ENCODE peak calls at places on chromosome 10, in eight cellular contexts. O is colonic mucosa; V is neural progenitor cell; J is psoas muscle; G is kidney; U is Panc1; Q is tibial artery; H is CD8-positive, alpha-beta T cell. Y is an unnamed sample.

GRCh38 chr10:100996678-100997363 is 2.8 kb upstream of the LZTS2 start:
- DNase-seq in O (peak; percentile 49), V (peak; percentile 80), J (no peak), G (peak; percentile 85), U (no peak), Q (no peak), H (peak; percentile 36), Y (peak; percentile 92)

GRCh38 chr10:75650648-75651047 is 219.2 kb downstream of the LRMDA start:
- DNase-seq in O (no peak), V (no peak), J (no peak), G (no peak), U (no peak), Q (no peak), H (no peak), Y (no peak)

GRCh38 chr10:63554666-63555065 is 33.5 kb downstream of the REEP3 start:
- DNase-seq in O (no peak), V (no peak), J (no peak), G (no peak), U (no peak), Q (no peak), H (peak; percentile 63), Y (no peak)

GRCh38 chr10:106566871-106567270 is 597.6 kb downstream of the SORCS1 start:
- DNase-seq in O (no peak), V (no peak), J (no peak), G (no peak), U (no peak), Q (no peak), H (no peak), Y (no peak)

GRCh38 chr10:43202224-43202656 is 64.0 kb downstream of the CSGALNACT2 start:
- DNase-seq in O (peak; percentile 44), V (peak; percentile 75), J (no peak), G (peak; percentile 82), U (no peak), Q (peak; percentile 67), H (peak; percentile 53), Y (peak; percentile 88)

GRCh38 chr10:77972148-77972547 is 45.6 kb upstream of the DLG5 start:
- DNase-seq in O (no peak), V (no peak), J (no peak), G (no peak), U (no peak), Q (peak; percentile 49), H (no peak), Y (no peak)

GRCh38 chr10:88385601-88386203 is 197.4 kb downstream of the RNLS start:
- DNase-seq in O (peak; percentile 97), V (no peak), J (peak; percentile 13), G (peak; percentile 93), U (no peak), Q (peak; percentile 66), H (peak; percentile 57), Y (no peak)

GRCh38 chr10:11297136-11297535 is 279.5 kb downstream of the CELF2 start:
- DNase-seq in O (no peak), V (no peak), J (no peak), G (no peak), U (no peak), Q (no peak), H (no peak), Y (no peak)

GRCh38 chr10:103929396-103929921 is 11.5 kb upstream of the STN1 start:
- DNase-seq in O (no peak), V (no peak), J (no peak), G (no peak), U (no peak), Q (no peak), H (no peak), Y (no peak)

GRCh38 chr10:20893297-20893696 is 3.8 kb downstream of the NEBL start:
- DNase-seq in O (no peak), V (no peak), J (no peak), G (no peak), U (no peak), Q (no peak), H (no peak), Y (no peak)
- H3K4me1 ChIP-seq in O (no peaks in the 10 kb centered on the region), V (peaks cover 13% of the 10 kb centered on the region), J (no peaks in the 10 kb centered on the region), G (no peaks in the 10 kb centered on the region), U (no peaks in the 10 kb centered on the region), Q (no peaks in the 10 kb centered on the region), H (no peaks in the 10 kb centered on the region), Y (peaks cover 27% of the 10 kb centered on the region)

GRCh38 chr10:27911006-27911405 is 87.9 kb downstream of the ODAD2 start:
- DNase-seq in O (no peak), V (no peak), J (no peak), G (no peak), U (no peak), Q (no peak), H (no peak), Y (no peak)

GRCh38 chr10:27908231-27908630 is 90.6 kb downstream of the ODAD2 start:
- DNase-seq in O (no peak), V (no peak), J (no peak), G (no peak), U (no peak), Q (no peak), H (no peak), Y (no peak)

GRCh38 chr10:27914888-27915287 is 84.0 kb downstream of the ODAD2 start:
- DNase-seq in O (no peak), V (no peak), J (no peak), G (no peak), U (no peak), Q (no peak), H (no peak), Y (no peak)

GRCh38 chr10:27912241-27912640 is 86.6 kb downstream of the ODAD2 start:
- DNase-seq in O (no peak), V (no peak), J (no peak), G (no peak), U (no peak), Q (no peak), H (no peak), Y (no peak)

DNA sequence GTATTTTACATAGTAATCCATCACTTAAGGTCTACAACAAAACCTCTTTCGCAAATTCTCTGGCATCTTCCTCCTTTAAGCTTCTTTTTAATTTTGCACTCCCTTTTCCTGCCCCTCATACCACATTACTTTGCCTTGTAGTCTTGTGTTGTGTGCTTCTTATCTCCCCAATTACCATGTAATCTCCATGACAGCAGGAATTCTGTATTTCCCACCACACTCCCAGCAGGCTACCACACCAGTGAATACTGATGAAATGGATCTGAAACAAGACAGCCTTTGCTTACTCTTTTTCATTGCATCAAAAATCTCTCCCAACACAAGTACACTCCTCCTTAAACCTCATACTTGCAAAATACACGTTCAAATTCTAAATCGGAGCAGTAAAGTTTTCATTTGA is 87.2 kb downstream of the ODAD2 start:
- DNase-seq in O (no peak), V (peak; percentile 51), J (no peak), G (no peak), U (no peak), Q (no peak), H (no peak), Y (peak; percentile 87)
- H3K27ac ChIP-seq in O (no peak overlapping the region), V (no peak overlapping the region), J (no peak overlapping the region), G (no peak overlapping the region), U (no peak overlapping the region), Q (no peak overlapping the region), H (no peak overlapping the region), Y (no peak overlapping the region)

DNA sequence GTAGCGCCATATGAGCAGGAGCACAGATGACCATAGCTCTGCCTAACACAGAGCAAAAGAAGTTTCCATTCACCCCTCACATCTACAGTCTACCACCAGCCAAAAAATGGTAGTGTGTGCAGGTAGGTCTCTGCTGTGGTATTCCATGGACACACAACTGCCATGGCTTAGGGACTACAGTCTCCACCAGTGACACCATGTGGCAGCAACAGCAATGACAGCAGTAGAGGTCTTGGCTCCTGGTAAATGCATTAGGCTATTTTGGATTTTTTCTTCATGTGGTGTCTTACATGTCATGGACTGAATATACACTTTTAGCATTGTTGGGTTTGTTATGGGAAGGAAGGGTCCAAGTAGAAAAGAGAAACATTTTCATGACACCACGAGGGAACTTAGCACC is 70.1 kb upstream of the CABCOCO1 start:
- DNase-seq in O (no peak), V (peak; percentile 48), J (no peak), G (no peak), U (no peak), Q (no peak), H (no peak), Y (peak; percentile 68)
- TF ChIP-seq CTCF in O (no peak), V (peak; percentile 62), J (no peak), G (peak; percentile 31), U (peak; percentile 54), Q (no peak), H (no peak), Y (peak; percentile 81)

DNA sequence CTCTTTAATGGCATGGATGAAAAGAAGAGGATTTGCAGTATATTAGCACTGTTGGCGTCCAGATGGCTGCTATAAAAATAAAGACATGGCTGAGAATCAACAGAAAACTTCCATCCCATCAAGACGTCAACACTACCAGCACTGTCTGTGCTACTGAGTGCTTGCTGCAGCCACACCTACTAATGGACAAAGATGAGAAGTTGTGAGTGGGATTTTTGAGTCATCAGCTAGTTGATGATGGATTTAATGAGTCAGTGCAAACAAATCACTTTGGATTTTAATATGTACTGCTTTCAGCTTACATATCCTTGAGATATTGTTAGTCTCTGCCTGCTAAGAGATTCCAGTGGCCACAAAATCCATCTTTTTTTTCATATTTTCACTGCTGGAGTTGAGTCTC is 631.0 kb upstream of the ANKRD30A start:
- DNase-seq in O (no peak), V (no peak), J (no peak), G (no peak), U (peak; percentile 66), Q (no peak), H (no peak), Y (no peak)
- H3K4me1 ChIP-seq in O (no peaks in the 10 kb centered on the region), V (no peaks in the 10 kb centered on the region), J (no peaks in the 10 kb centered on the region), G (no peaks in the 10 kb centered on the region), U (no peaks in the 10 kb centered on the region), Q (peaks cover 27% of the 10 kb centered on the region), H (no peaks in the 10 kb centered on the region), Y (peaks cover 10% of the 10 kb centered on the region)

Y was measured in endodermal cell.